ENCODE peak calls at places on chromosome 7, in five cellular contexts. One of them, this sample, is unnamed.

GRCh38 chr7:47557317-47557985 is 24.5 kb downstream of the TNS3 start:
- DNase-seq in stimulated activated CD8-positive, alpha-beta memory T cell treated with anti-CD3 and anti-CD28 coated beads, Interleukin-15, amount 100 ng/mL, for 4 hours: no peak
- DNase-seq in HFFc6: peak
- DNase-seq in colonic mucosa: no peak
- DNase-seq in fibroblast of the aortic adventitia: peak
- DNase-seq in this sample: peak

GRCh38 chr7:157918326-157918725 is 581.5 kb downstream of the DNAJB6 start:
- DNase-seq in fibroblast of the aortic adventitia: no peak
- DNase-seq in stimulated activated CD8-positive, alpha-beta memory T cell treated with anti-CD3 and anti-CD28 coated beads, Interleukin-15, amount 100 ng/mL, for 4 hours: no peak
- DNase-seq in colonic mucosa: no peak
- DNase-seq in HFFc6: no peak
- DNase-seq in this sample: no peak

GRCh38 chr7:149838992-149839408 is 825 bp downstream of the ZNF862 start:
- DNase-seq in HFFc6: no peak
- DNase-seq in stimulated activated CD8-positive, alpha-beta memory T cell treated with anti-CD3 and anti-CD28 coated beads, Interleukin-15, amount 100 ng/mL, for 4 hours: no peak
- DNase-seq in fibroblast of the aortic adventitia: peak
- DNase-seq in colonic mucosa: no peak
- DNase-seq in this sample: peak

GRCh38 chr7:101557978-101558741 is 70.9 kb downstream of the MYL10 start:
- DNase-seq in fibroblast of the aortic adventitia: no peak
- DNase-seq in colonic mucosa: no peak
- DNase-seq in HFFc6: no peak
- DNase-seq in stimulated activated CD8-positive, alpha-beta memory T cell treated with anti-CD3 and anti-CD28 coated beads, Interleukin-15, amount 100 ng/mL, for 4 hours: no peak
- DNase-seq in this sample: no peak

GRCh38 chr7:17952387-17952786 is 12.1 kb upstream of the SNX13 start:
- DNase-seq in stimulated activated CD8-positive, alpha-beta memory T cell treated with anti-CD3 and anti-CD28 coated beads, Interleukin-15, amount 100 ng/mL, for 4 hours: no peak
- DNase-seq in fibroblast of the aortic adventitia: no peak
- DNase-seq in HFFc6: no peak
- DNase-seq in colonic mucosa: no peak
- DNase-seq in this sample: no peak

GRCh38 chr7:152925412-152926147 is 166.0 kb downstream of the ACTR3B start:
- DNase-seq in colonic mucosa: no peak
- DNase-seq in stimulated activated CD8-positive, alpha-beta memory T cell treated with anti-CD3 and anti-CD28 coated beads, Interleukin-15, amount 100 ng/mL, for 4 hours: no peak
- DNase-seq in fibroblast of the aortic adventitia: no peak
- DNase-seq in HFFc6: no peak
- DNase-seq in this sample: no peak

GRCh38 chr7:101733713-101734475 is 83.5 kb upstream of the CUX1 start:
- DNase-seq in fibroblast of the aortic adventitia: peak
- DNase-seq in HFFc6: no peak
- DNase-seq in stimulated activated CD8-positive, alpha-beta memory T cell treated with anti-CD3 and anti-CD28 coated beads, Interleukin-15, amount 100 ng/mL, for 4 hours: no peak
- DNase-seq in colonic mucosa: peak
- DNase-seq in this sample: peak

GRCh38 chr7:85528581-85528980 is 341.7 kb upstream of the SEMA3D start:
- DNase-seq in colonic mucosa: no peak
- DNase-seq in fibroblast of the aortic adventitia: peak
- DNase-seq in HFFc6: no peak
- DNase-seq in stimulated activated CD8-positive, alpha-beta memory T cell treated with anti-CD3 and anti-CD28 coated beads, Interleukin-15, amount 100 ng/mL, for 4 hours: no peak
- DNase-seq in this sample: no peak

GRCh38 chr7:4659551-4660286 is 22.4 kb upstream of the FOXK1 start:
- DNase-seq in colonic mucosa: no peak
- DNase-seq in HFFc6: no peak
- DNase-seq in stimulated activated CD8-positive, alpha-beta memory T cell treated with anti-CD3 and anti-CD28 coated beads, Interleukin-15, amount 100 ng/mL, for 4 hours: no peak
- DNase-seq in fibroblast of the aortic adventitia: no peak
- DNase-seq in this sample: no peak

GRCh38 chr7:159019111-159019510 is 125.6 kb downstream of the VIPR2 start:
- DNase-seq in colonic mucosa: no peak
- DNase-seq in HFFc6: no peak
- DNase-seq in stimulated activated CD8-positive, alpha-beta memory T cell treated with anti-CD3 and anti-CD28 coated beads, Interleukin-15, amount 100 ng/mL, for 4 hours: no peak
- DNase-seq in fibroblast of the aortic adventitia: no peak
- DNase-seq in this sample: no peak